ENCODE peak calls at places on chromosome 1, in eight cellular contexts. B, I, W, L, N, X, R and U are unnamed samples.

GRCh38 chr1:198556969-198557368 is 16.5 kb upstream of the ATP6V1G3 start:
- DNase-seq in B (peak; percentile 92), I (peak; percentile 90), W (no peak), L (peak; percentile 34), N (peak; percentile 21), X (no peak), R (no peak), U (no peak)

GRCh38 chr1:54271341-54271740 is 71.4 kb downstream of the MRPL37 start:
- DNase-seq in B (no peak), I (no peak), W (no peak), L (no peak), N (no peak), X (no peak), R (no peak), U (no peak)

GRCh38 chr1:17250601-17251000 is 1.7 kb downstream of the PADI3 start:
- DNase-seq in B (no peak), I (peak; percentile 41), W (peak; percentile 92), L (no peak), N (no peak), X (no peak), R (no peak), U (no peak)

GRCh38 chr1:219105893-219106292 is 67.8 kb upstream of the LYPLAL1 start:
- DNase-seq in B (no peak), I (no peak), W (no peak), L (no peak), N (no peak), X (no peak), R (no peak), U (no peak)

GRCh38 chr1:196361112-196361714 is 247.0 kb downstream of the KCNT2 start:
- DNase-seq in B (no peak), I (no peak), W (peak; percentile 89), L (no peak), N (no peak), X (no peak), R (no peak), U (peak; percentile 2)

GRCh38 chr1:54506594-54506993 is 41.4 kb upstream of the ACOT11 start:
- DNase-seq in B (no peak), I (peak; percentile 32), W (no peak), L (no peak), N (no peak), X (no peak), R (no peak), U (no peak)

GRCh38 chr1:20150969-20151368 is 11.8 kb downstream of the PLA2G2F start:
- DNase-seq in B (no peak), I (no peak), W (no peak), L (no peak), N (no peak), X (no peak), R (no peak), U (no peak)

GRCh38 chr1:167273027-167273800 is 52.5 kb downstream of the POU2F1 start:
- DNase-seq in B (no peak), I (peak; percentile 18), W (no peak), L (no peak), N (no peak), X (no peak), R (no peak), U (peak; percentile 54)

GRCh38 chr1:34806396-34806795 is 13.6 kb downstream of the GJA4 start:
- DNase-seq in B (no peak), I (no peak), W (no peak), L (no peak), N (no peak), X (no peak), R (no peak), U (peak; percentile 55)

GRCh38 chr1:62725981-62726588 is 37.9 kb upstream of the DOCK7 start:
- DNase-seq in B (no peak), I (no peak), W (no peak), L (no peak), N (no peak), X (no peak), R (no peak), U (peak; percentile 18)

GRCh38 chr1:25167269-25168192 is 64.8 kb downstream of the SYF2 start:
- DNase-seq in B (no peak), I (no peak), W (peak; percentile 64), L (no peak), N (no peak), X (no peak), R (peak; percentile 31), U (no peak)

GRCh38 chr1:217718873-217719272 is 87.7 kb downstream of the SPATA17 start:
- DNase-seq in B (no peak), I (no peak), W (peak; percentile 74), L (no peak), N (no peak), X (no peak), R (no peak), U (peak; percentile 5)

GRCh38 chr1:180811886-180812285 is 100.8 kb upstream of the KIAA1614 start:
- DNase-seq in B (no peak), I (no peak), W (no peak), L (no peak), N (no peak), X (no peak), R (no peak), U (peak; percentile 30)

GRCh38 chr1:87830579-87830978 is 501.9 kb downstream of the LMO4 start:
- DNase-seq in B (no peak), I (no peak), W (no peak), L (no peak), N (no peak), X (no peak), R (no peak), U (no peak)

GRCh38 chr1:24934300-24935195 is 4.5 kb upstream of the RUNX3 start:
- DNase-seq in B (no peak), I (no peak), W (no peak), L (no peak), N (no peak), X (no peak), R (no peak), U (no peak)

GRCh38 chr1:95018602-95019369 is 54.0 kb downstream of the ALG14 start:
- DNase-seq in B (no peak), I (no peak), W (peak; percentile 49), L (no peak), N (no peak), X (no peak), R (no peak), U (peak; percentile 72)

GRCh38 chr1:225848044-225848955 is 33.9 kb downstream of the TMEM63A start:
- DNase-seq in B (no peak), I (no peak), W (no peak), L (no peak), N (no peak), X (no peak), R (peak; percentile 69), U (no peak)